ENCODE peak calls at places on chromosomes 3 and 15, in seven cellular contexts. Z is right cardiac atrium; H is omental fat pad; N is heart left ventricle; L is NCI-H1105; O is activated CD4-positive, alpha-beta T cell treated with anti-CD3 and anti-CD28 coated beads for 36 hours; T is retina. B is an unnamed sample.
A peak's percentile ranks its signal among the peaks of the same experiment; 100 is the strongest.

GRCh38 chr3:45488581-45488980 is 100.2 kb downstream of the LARS2 start:
- DNase-seq in H (no peak), L (no peak), Z (no peak), N (no peak), T (no peak), O (peak; percentile 20), B (no peak)

GRCh38 chr3:197445886-197446631 is 109.7 kb downstream of the BDH1 start:
- DNase-seq in T (peak; percentile 68), L (no peak), Z (no peak), O (no peak), H (no peak), N (no peak), B (no peak)

GRCh38 chr15:22912256-22912655 is 67.9 kb downstream of the CYFIP1 start:
- DNase-seq in N (no peak), Z (no peak), H (no peak), O (no peak), T (no peak), L (no peak), B (no peak)

GRCh38 chr3:41418961-41419691 is 219.8 kb downstream of the CTNNB1 start:
- DNase-seq in N (no peak), Z (no peak), H (no peak), L (no peak), O (peak; percentile 52), T (no peak), B (no peak)

GRCh38 chr3:67357610-67358458 is 296.6 kb downstream of the SUCLG2 start:
- DNase-seq in H (no peak), Z (no peak), O (no peak), T (peak; percentile 50), N (no peak), L (peak; percentile 2), B (peak; percentile 41)

GRCh38 chr3:18124501-18124900 is 300.6 kb downstream of the SATB1 start:
- DNase-seq in O (peak; percentile 13), H (no peak), N (no peak), L (no peak), Z (no peak), T (no peak), B (no peak)

GRCh38 chr3:154428369-154429206 is 1.4 kb downstream of the GPR149 start:
- DNase-seq in O (peak; percentile 4), N (no peak), L (peak; percentile 52), T (peak; percentile 87), Z (no peak), H (no peak), B (peak; percentile 42)

GRCh38 chr15:44193651-44194396 is 1.2 kb downstream of the FRMD5 start:
- DNase-seq in O (no peak), N (no peak), L (peak; percentile 16), H (no peak), Z (no peak), T (peak; percentile 74), B (peak; percentile 47)

GRCh38 chr3:94004301-94004910 is 24.0 kb downstream of the STX19 start:
- DNase-seq in N (no peak), L (peak; percentile 40), T (peak; percentile 19), H (no peak), O (no peak), Z (no peak), B (peak; percentile 44)

GRCh38 chr3:124113475-124113874 is 121.6 kb upstream of the ROPN1 start:
- DNase-seq in L (no peak), H (no peak), Z (no peak), T (no peak), O (no peak), N (no peak), B (no peak)

GRCh38 chr15:83112233-83112958 is 5.0 kb downstream of the TM6SF1 start:
- DNase-seq in N (peak; percentile 41), O (no peak), Z (peak; percentile 37), H (no peak), T (no peak), L (no peak), B (no peak)

GRCh38 chr3:148379763-148380162 is 317.9 kb upstream of the AGTR1 start:
- DNase-seq in L (peak; percentile 56), N (no peak), T (peak; percentile 38), O (no peak), Z (no peak), H (no peak), B (peak; percentile 18)

GRCh38 chr3:66419053-66419440 is 81.8 kb downstream of the LRIG1 start:
- DNase-seq in N (no peak), T (no peak), H (no peak), Z (no peak), L (no peak), O (no peak), B (no peak)

GRCh38 chr15:96054029-96054428 is 276.5 kb upstream of the NR2F2 start:
- DNase-seq in O (no peak), Z (no peak), N (no peak), T (no peak), L (no peak), H (no peak), B (no peak)

B was measured in SK-N-SH.